ENCODE peak calls at places on chromosomes 3 and 15, in four cellular contexts. S, F, D and V are unnamed samples.

GRCh38 chr3:188720636-188721035 is 451.1 kb upstream of the TPRG1 start:
- DNase-seq in S (no peak), F (no peak), D (no peak), V (no peak)

GRCh38 chr3:170470063-170471006 is 51.7 kb downstream of the CLDN11 start:
- DNase-seq in S (no peak), F (no peak), D (no peak), V (no peak)

GRCh38 chr3:43024183-43024865 is 45.2 kb downstream of the GASK1A start:
- DNase-seq in S (no peak), F (no peak), D (no peak), V (no peak)

GRCh38 chr3:161415506-161416231 is 44.4 kb upstream of the SPTSSB start:
- DNase-seq in S (no peak), F (no peak), D (no peak), V (no peak)

GRCh38 chr3:195715583-195716266 is 5.1 kb upstream of the MUC20 start:
- DNase-seq in S (no peak), F (no peak), D (no peak), V (no peak)

GRCh38 chr3:63015614-63016016 is 140.4 kb upstream of the CADPS start:
- DNase-seq in S (peak; percentile 92), F (peak; percentile 1), D (no peak), V (no peak)

GRCh38 chr3:183274609-183275008 is 21.6 kb downstream of the B3GNT5 start:
- DNase-seq in S (no peak), F (no peak), D (no peak), V (no peak)

GRCh38 chr15:38130200-38130567 is 122.5 kb upstream of the SPRED1 start:
- DNase-seq in S (no peak), F (no peak), D (no peak), V (no peak)

GRCh38 chr3:85455801-85456200 is 497.0 kb downstream of the CADM2 start:
- DNase-seq in S (no peak), F (no peak), D (no peak), V (no peak)

GRCh38 chr15:34688699-34689098 is 66.1 kb downstream of the GJD2 start:
- DNase-seq in S (no peak), F (no peak), D (no peak), V (no peak)

GRCh38 chr15:89227425-89227824 is 6.0 kb upstream of the RLBP1 start:
- DNase-seq in S (no peak), F (no peak), D (no peak), V (no peak)

GRCh38 chr3:43723121-43723734 is 32.5 kb downstream of the ABHD5 start:
- DNase-seq in S (no peak), F (no peak), D (no peak), V (no peak)

GRCh38 chr15:79724804-79725203 is 172.0 kb downstream of the MTHFS start:
- DNase-seq in S (no peak), F (no peak), D (no peak), V (no peak)

GRCh38 chr3:195160257-195160898 is 110.6 kb downstream of the XXYLT1 start:
- DNase-seq in S (no peak), F (no peak), D (no peak), V (no peak)

GRCh38 chr3:13420051-13420816 is at the start of gene NUP210:
- DNase-seq in S (peak; percentile 70), F (peak; percentile 87), D (peak; percentile 90), V (peak; percentile 85)

DNA sequence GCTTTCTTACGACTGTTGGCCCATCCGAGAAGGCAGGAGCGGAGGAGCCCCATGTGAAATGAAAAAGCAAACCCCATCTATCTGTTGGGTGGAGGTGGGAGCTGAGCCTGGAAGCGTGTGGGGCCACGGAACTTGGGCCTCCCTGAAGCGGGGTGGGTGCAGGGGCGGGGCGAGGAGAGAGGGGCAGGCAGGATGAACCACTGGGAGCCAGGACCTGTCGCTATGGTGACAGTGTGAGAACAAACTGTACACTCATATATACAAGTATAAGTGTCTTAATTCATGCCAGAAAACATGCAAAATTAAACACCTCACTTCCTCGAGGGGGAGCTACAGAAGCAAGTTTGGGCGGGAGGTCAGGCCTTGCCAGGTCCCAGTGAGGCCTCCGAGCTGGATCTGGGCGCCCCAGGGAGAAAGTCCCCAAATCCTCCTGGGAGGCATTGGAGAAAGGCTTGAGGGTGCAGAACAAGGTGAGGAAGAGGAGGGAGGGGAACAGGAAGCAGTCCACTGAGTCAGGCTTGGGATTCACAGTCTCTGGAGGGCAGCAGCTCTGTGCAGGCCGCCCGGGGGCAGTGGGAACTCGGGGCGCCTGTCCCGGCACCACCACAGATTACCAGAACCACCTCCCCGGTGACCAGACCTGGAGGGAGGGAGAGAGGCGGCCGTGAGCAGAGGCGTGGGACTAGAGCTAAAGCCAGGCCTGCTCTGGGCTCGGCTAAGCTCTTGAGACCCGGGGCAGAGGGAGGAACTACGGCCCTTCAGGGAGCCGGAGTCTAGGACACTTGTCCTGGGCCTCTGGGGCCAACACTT is 34.8 kb downstream of the RBPMS2 start:
- DNase-seq in S (no peak), F (peak; percentile 55), D (no peak), V (no peak)
- TF ChIP-seq CTCF in S (no peak), F (peak; percentile 29), D (no peak), V (peak; percentile 43)

GRCh38 chr3:2765002-2765579 is 345.1 kb downstream of the IL5RA start:
- DNase-seq in S (no peak), F (peak; percentile 55), D (no peak), V (peak; percentile 13)
- TF ChIP-seq CTCF in S (no peak), F (peak; percentile 40), D (no peak), V (peak; percentile 53)

DNA sequence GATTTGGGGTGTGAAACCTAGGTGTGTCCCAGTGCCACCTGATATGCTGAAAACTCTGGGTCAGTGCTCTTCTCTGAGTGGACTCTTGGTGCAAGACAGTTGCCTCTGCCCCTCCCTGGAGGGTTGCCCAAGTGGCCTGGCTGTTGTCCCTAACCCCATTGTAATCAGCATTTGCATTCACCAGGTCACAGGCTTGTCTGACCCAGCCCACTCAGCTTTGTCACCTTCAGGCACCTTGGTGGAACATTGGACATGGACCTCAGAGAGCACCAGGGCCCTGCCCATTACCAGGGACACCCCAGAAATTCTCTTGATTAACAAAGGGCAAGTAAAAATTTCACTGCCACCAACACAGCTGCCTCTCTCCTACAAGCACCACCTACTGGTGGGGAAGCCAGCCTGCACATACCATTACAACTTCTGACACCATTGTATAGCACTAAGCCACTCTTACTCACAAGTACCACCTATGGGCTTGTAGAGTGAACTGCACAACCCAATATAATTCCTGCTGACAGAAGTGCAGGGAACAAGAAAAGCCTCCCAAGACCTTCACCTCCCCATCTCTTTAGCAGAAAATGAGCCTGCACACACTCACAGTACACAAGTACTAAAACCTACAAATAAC is 324.6 kb downstream of the EPHA6 start:
- DNase-seq in S (peak; percentile 27), F (peak; percentile 29), D (no peak), V (no peak)
- TF ChIP-seq CTCF in S (peak; percentile 73), F (peak; percentile 22), D (no peak), V (no peak)

GRCh38 chr3:120137548-120137947 is 43.3 kb upstream of the GSK3B start:
- DNase-seq in S (no peak), F (no peak), D (no peak), V (no peak)
- TF ChIP-seq CTCF in S (no peak), F (no peak), D (no peak), V (no peak)

DNA sequence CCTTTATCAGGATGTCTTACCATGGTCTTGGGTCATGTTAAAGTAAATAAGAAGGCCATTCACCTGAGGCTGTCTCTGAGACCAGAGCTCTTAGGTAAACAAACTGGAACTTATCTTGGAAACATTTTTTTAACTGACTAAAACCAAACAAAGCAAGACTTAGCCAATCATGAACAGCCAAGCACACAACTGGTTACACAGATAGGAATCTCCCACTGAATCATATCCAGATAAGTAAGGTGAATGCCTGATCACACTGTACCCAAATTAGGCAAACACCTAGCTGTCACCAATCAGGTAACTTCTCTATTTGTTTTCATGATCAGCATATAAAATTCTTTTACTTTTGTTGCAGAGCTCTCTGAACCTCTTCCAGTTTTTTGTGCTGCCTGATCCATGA is 205.4 kb downstream of the CNTN3 start:
- DNase-seq in S (no peak), F (no peak), D (no peak), V (no peak)
- TF ChIP-seq CTCF in S (no peak), F (no peak), D (no peak), V (no peak)

GRCh38 chr15:25058080-25058785 is 103.4 kb downstream of the SNRPN start:
- DNase-seq in S (no peak), F (no peak), D (no peak), V (no peak)

GRCh38 chr15:25054943-25055342 is 100.2 kb downstream of the SNRPN start:
- DNase-seq in S (no peak), F (no peak), D (no peak), V (no peak)

GRCh38 chr15:25057574-25057973 is 102.8 kb downstream of the SNRPN start:
- DNase-seq in S (no peak), F (no peak), D (no peak), V (no peak)

GRCh38 chr15:25055356-25056068 is 100.7 kb downstream of the SNRPN start:
- DNase-seq in S (no peak), F (no peak), D (no peak), V (no peak)

GRCh38 chr15:25056484-25057429 is 102.0 kb downstream of the SNRPN start:
- DNase-seq in S (peak; percentile 56), F (no peak), D (no peak), V (no peak)
- TF ChIP-seq CTCF in S (peak; percentile 41), F (peak; percentile 1), D (no peak), V (no peak)

GRCh38 chr3:185824467-185825378 is at the start of gene IGF2BP2:
- DNase-seq in S (peak; percentile 81), F (peak; percentile 80), D (peak; percentile 77), V (peak; percentile 63)
- TF ChIP-seq CTCF in S (no peak), F (no peak), D (no peak), V (no peak)

DNA sequence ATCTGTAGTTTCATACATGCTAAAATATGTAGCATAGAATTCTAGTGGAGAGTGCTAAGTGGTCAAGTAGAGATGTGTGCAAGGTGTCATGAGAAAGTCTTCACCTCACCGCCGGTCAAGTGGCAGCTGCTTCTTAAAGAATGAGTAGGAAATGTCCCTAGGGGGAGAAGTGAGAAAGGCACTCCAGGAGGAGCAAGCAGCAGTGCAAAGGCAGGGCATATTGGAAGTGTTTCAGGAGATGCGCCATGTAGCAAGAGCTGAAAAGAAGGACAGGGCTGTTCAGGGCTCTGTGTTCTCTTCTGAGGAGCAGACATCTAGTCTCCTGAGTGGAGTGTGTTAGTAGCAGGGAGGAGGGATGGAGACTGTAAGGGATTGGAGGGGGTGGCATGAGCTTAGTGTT is 312.4 kb upstream of the SEMA6D start:
- DNase-seq in S (no peak), F (no peak), D (no peak), V (no peak)
- TF ChIP-seq CTCF in S (no peak), F (no peak), D (no peak), V (no peak)